ENCODE peak calls at places on chromosomes 4 and X, in five cellular contexts. W, U, G, D and I are unnamed samples.

GRCh38 chrX:116272328-116272727 is 101.8 kb downstream of the AGTR2 start:
- DNase-seq in G (peak; percentile 0), U (no peak), W (no peak), D (no peak), I (peak; percentile 93)

GRCh38 chrX:153953342-153953830 is 8.9 kb upstream of the RENBP start:
- DNase-seq in D (peak; percentile 70), W (peak; percentile 56), U (peak; percentile 81), G (peak; percentile 17), I (no peak)

GRCh38 chrX:51742586-51742985 is 656 bp upstream of the GSPT2 start:
- DNase-seq in D (no peak), W (no peak), G (no peak), U (no peak), I (no peak)

GRCh38 chr4:104879854-104880253 is 266.8 kb upstream of the TET2 start:
- DNase-seq in W (no peak), D (no peak), U (no peak), G (no peak), I (no peak)

GRCh38 chrX:27599928-27600327 is 9.8 kb downstream of the DCAF8L2 start:
- DNase-seq in D (no peak), U (no peak), W (no peak), G (no peak), I (no peak)

GRCh38 chr4:36676139-36677050 is 395.0 kb downstream of the DTHD1 start:
- DNase-seq in D (no peak), W (no peak), G (no peak), U (no peak), I (no peak)

GRCh38 chrX:135112096-135112729 is 8.1 kb downstream of the ETDB start:
- DNase-seq in W (no peak), D (no peak), U (no peak), G (peak; percentile 13), I (no peak)

GRCh38 chr4:111930658-111931057 is 214.6 kb upstream of the FAM241A start:
- DNase-seq in U (no peak), W (no peak), G (no peak), D (no peak), I (no peak)

DNA sequence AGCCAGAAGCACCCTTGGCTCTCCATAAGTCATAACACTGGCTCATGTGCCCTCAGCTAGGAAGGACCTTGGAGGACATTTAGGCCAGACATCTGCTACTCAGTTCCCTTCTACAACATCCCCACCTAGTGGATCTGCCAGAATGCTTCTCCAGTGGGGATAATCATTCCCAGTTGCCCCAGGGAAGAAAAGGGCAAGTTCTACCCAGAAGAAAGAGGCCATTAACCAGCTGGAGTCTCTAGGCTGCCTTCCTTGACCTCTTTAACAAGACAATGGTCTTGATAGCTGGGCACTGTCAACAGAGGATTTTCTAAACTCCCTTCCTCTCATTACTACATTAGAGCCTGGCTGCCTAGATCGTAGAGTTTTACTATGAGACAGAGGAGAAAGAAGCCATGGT is 42.0 kb downstream of the LGI2 start:
- DNase-seq in U (no peak), W (no peak), G (peak; percentile 66), D (no peak), I (no peak)
- TF ChIP-seq CTCF in U (no peak), W (peak; percentile 55), G (peak; percentile 78), D (no peak), I (peak; percentile 53)

DNA sequence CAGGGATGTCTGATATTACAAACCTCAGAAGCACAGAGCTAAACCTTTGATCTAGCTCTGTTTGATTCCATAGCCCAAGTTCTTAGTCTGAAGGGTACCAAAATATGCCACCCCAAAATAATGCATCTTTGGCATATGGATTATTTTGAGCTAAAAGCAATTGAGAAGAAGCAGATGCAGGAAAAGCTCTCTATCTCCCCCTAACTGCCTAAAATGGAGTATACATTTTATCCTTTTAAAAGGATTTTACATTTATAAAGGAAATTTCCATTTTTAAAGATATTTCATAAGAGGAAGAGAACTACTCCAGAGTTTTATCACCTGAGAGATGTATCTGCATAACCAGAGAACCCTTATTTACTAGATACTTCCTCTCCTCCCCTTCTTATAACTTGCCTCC is 158.7 kb downstream of the ZNF674 start:
- DNase-seq in G (no peak), W (no peak), U (no peak), D (no peak), I (no peak)
- TF ChIP-seq CTCF in G (peak; percentile 57), W (peak; percentile 35), U (no peak), D (no peak), I (peak; percentile 28)

DNA sequence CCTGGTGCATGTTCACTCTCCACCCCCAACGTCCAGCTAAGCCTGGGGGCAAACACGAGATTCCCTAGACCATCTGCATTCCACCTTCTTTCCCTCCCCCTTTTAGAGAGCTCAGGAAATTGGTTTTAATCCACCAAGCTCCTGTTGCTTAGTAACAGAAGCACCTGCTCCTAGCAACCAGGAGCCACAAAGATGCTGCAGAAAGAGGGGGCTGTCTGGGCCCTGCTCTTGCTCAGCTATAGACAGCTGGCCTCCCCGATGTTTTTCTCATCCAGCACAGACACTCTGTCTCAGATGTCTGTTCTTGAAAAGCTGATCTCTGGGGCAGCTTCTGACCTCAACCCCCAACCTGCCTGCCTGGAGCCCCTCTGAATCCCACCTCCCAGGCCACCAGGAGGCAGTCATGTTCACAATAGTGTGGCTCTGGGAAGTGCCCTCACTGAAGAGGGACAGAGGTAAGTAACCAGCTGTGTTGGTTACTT is 71.5 kb downstream of the SLC16A2 start:
- DNase-seq in U (no peak), D (peak; percentile 15), W (no peak), G (no peak), I (no peak)
- TF ChIP-seq CTCF in U (no peak), D (no peak), W (peak; percentile 12), G (peak; percentile 27), I (no peak)

DNA sequence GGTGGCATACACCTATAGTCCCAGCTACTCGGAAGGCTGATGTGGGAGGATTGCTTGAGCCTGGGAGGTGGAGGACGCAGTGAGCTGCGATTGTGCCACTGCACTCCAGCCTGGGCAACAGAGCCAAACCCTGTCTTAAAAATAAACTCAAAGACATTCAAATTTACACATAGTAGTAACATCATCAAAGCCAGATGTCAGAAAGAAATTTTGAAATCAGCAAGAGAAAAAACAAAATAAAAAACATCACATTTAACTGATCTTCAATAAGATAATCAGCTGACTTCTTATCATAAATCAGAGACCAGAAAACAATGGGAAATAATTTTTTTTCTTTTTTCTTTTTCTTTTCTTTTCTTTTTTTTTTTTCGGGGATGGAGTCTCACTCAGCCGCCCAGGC is 78.9 kb upstream of the ZCCHC13 start:
- DNase-seq in G (no peak), U (no peak), D (no peak), W (no peak), I (no peak)
- TF ChIP-seq CTCF in G (no peak), U (no peak), D (no peak), W (no peak), I (no peak)

DNA sequence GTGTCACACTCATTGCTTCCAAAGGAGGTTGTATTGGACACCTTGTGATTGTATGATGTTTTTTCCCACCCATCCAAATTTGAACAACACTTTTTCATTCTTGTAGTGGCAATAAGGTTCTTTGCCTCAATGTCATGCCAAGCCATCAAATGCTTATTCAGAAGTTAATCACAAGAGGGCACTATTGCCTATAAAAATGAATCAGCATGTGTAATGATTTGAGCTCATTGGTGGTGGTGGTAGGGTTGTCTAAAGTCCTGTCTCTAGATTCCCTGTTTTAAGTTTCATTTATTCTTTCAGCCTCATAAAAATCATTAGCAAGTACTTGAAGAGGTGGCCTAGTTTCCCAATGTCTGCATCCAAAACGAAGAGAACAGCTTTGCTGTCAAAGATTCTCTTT is 37.0 kb downstream of the IRS4 start:
- DNase-seq in W (no peak), G (peak; percentile 18), D (no peak), U (no peak), I (peak; percentile 4)
- TF ChIP-seq CTCF in W (peak; percentile 35), G (peak; percentile 57), D (no peak), U (no peak), I (peak; percentile 23)

DNA sequence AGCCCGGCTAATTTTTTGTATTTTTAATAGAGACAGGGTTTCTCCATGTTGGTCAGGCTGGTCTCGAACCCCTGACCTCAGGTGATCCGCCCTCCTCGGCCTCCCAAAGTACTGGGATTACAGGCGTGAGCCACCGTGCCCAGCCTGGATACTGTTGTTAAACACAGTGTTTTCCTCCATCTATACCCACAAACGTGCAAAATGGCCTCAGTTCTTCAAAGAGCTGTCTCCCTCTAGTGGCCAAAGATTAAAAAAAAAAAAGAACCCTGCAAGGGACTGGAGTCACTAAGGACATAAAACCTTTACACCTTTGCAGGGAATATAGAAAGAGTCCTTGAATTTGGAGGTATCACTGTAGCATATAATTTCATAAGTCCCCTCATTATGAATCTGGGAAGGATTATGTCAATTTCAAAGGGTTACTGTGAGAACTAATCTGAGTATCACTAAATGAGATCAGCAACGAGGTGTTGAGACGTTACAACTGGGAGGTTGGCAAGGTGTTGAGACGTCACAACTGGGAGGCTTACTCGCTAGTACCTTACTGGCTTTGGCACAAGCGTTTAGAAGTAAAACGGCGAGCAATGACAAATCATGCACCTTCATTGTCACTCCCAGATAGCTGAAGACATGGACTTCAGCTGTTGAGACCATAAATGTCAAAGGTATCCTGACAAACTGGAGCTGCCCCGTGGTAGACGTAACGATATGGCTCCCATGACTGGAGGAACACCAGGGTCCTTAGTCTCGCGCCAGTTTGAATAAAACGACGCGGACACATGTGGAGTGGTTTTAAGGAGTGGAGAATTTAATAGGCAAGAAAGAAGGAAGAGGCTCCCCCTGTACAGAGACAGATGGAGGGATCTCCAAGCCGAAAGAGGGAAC is 33.4 kb upstream of the ENPP6 start:
- DNase-seq in U (no peak), D (no peak), W (no peak), G (peak; percentile 37), I (no peak)
- TF ChIP-seq CTCF in U (peak; percentile 18), D (peak; percentile 71), W (peak; percentile 65), G (peak; percentile 87), I (peak; percentile 21)

GRCh38 chr4:82780398-82781231 is 18.0 kb downstream of the SCD5 start:
- DNase-seq in U (peak; percentile 80), W (peak; percentile 85), D (no peak), G (no peak), I (no peak)
- TF ChIP-seq CTCF in U (no peak), W (no peak), D (no peak), G (no peak), I (no peak)

GRCh38 chrX:132165005-132165404 is 37.2 kb upstream of the FRMD7 start:
- DNase-seq in W (no peak), U (no peak), G (no peak), D (no peak), I (no peak)
- TF ChIP-seq CTCF in W (no peak), U (no peak), G (no peak), D (no peak), I (no peak)

DNA sequence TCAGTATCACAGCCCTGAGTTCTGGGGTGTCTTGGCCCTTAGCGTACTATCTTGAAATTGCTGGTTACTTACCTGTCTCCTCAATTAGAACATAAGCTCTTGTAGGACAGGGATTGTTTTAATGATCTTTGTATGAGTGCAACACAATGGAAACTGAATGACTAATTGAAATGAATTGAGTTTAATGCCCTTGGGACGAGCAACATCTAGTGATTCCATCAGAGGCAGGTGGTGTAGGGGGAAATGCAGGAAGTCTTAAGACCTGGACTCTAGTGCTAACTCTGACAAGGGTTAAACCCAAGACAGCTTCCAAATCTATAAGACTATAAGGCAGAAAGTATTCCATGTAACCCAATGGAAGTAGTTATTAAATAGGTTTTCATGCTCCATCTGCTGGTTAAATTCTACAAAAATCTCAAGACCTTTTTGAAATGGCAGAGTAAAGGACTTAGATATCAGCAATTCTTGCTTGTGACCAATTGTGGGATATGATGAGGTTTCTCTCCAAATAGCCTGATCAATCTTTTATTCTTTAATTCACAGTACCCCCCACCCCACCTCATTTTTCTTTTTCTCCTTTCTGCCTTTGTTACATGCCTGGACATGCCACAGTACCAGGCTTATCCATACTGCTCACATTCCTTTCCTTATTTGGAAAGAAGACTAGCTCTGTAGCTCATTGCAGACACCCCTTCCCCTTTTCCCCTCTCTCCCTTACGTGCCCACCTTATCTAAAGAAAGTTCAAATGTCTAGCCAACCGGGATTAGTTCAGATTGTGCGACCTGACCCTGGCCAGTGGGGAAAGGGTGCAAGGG is 340.8 kb downstream of the PAPSS1 start:
- DNase-seq in D (no peak), W (no peak), G (peak; percentile 54), U (no peak), I (no peak)
- TF ChIP-seq CTCF in D (no peak), W (no peak), G (peak; percentile 73), U (no peak), I (no peak)